ENCODE peak calls at places on chromosomes 7 and 10, in nine cellular contexts. W, P, G, Q, O, H, T, S and Y are unnamed samples.

GRCh38 chr10:127012071-127012768 is 107.0 kb downstream of the DOCK1 start:
- DNase-seq in W (no peak), P (no peak), G (no peak), Q (no peak), O (no peak), H (no peak), T (no peak), S (no peak), Y (no peak)

GRCh38 chr7:157250605-157251228 is 86.1 kb upstream of the DNAJB6 start:
- DNase-seq in W (peak), P (peak), G (no peak), Q (no peak), O (peak), H (no peak), T (peak), S (peak), Y (no peak)

GRCh38 chr7:100974021-100974420 is 4.7 kb downstream of the MUC12 start:
- DNase-seq in W (no peak), P (no peak), G (no peak), Q (no peak), O (peak), H (no peak), T (no peak), S (no peak), Y (no peak)

GRCh38 chr10:87670591-87670990 is 10.9 kb downstream of the PAPSS2 start:
- DNase-seq in W (no peak), P (no peak), G (no peak), Q (no peak), O (no peak), H (no peak), T (no peak), S (no peak), Y (no peak)

GRCh38 chr7:67918158-67918557 is 921.5 kb downstream of the TYW1 start:
- DNase-seq in W (no peak), P (no peak), G (no peak), Q (no peak), O (peak), H (no peak), T (no peak), S (no peak), Y (no peak)

GRCh38 chr10:104339469-104340098 is 1.3 kb upstream of the ITPRIP start:
- DNase-seq in W (peak), P (no peak), G (no peak), Q (peak), O (peak), H (peak), T (no peak), S (peak), Y (peak)

GRCh38 chr7:6385110-6385792 is 62.5 kb downstream of the DAGLB start:
- DNase-seq in W (no peak), P (peak), G (no peak), Q (peak), O (peak), H (no peak), T (no peak), S (no peak), Y (no peak)

GRCh38 chr7:121797283-121798037 is 75.5 kb upstream of the PTPRZ1 start:
- DNase-seq in W (no peak), P (no peak), G (no peak), Q (no peak), O (no peak), H (no peak), T (no peak), S (no peak), Y (no peak)

GRCh38 chr7:149180713-149181112 is 14.6 kb upstream of the ZNF282 start:
- DNase-seq in W (no peak), P (no peak), G (no peak), Q (no peak), O (no peak), H (no peak), T (no peak), S (no peak), Y (no peak)

GRCh38 chr10:63866075-63866746 is 345.0 kb downstream of the REEP3 start:
- DNase-seq in W (peak), P (peak), G (no peak), Q (peak), O (peak), H (peak), T (peak), S (peak), Y (peak)

GRCh38 chr7:2002561-2003450 is 229.9 kb downstream of the MAD1L1 start:
- DNase-seq in W (no peak), P (no peak), G (peak), Q (no peak), O (no peak), H (peak), T (no peak), S (no peak), Y (peak)

GRCh38 chr7:74587435-74588126 is 69.9 kb upstream of the GTF2I start:
- DNase-seq in W (peak), P (no peak), G (peak), Q (peak), O (peak), H (peak), T (peak), S (peak), Y (peak)
- TF ChIP-seq POLR2A in W (no peak), P (no peak), G (no peak), Q (no peak), O (no peak), H (no peak), T (no peak), S (no peak), Y (no peak)

DNA sequence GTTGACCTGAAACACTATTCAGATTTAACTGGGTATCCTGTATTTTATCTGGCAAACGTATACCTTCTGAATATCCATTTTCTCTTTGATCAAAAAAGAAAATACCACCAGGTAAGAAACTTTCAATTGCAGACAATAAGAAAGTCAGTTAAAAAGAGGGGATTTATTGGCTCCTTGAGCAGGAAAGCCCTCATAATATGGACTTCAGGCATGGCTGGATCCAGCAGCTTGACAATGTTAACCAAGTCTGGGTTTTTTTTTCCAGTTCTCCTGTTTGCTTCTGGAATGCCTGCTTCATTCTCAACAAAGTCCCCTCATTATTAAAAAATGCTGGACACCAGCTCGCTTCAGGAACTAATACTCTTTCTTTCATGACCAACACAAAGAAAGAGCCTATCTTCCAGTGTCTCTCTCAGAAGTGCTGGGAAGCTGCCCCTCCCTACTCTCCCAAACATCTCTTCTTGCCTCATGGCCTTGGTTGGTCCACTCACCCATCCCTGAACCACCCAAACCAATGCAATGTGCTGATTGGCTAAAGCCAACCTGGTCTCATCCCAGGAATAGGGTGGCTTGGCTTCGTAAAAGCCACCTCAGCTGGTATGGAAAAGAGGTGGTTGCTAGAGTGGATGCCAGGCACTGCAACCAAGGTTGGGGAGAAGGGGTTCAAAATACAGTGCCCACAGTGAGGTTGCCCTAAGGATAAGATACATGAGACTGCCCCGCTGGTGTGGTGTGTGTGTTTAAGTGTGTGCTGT is 30.6 kb upstream of the WDFY4 start:
- DNase-seq in W (no peak), P (no peak), G (no peak), Q (no peak), O (no peak), H (no peak), T (no peak), S (no peak), Y (no peak)
- TF ChIP-seq POLR2A in W (no peak), P (no peak), G (no peak), Q (no peak), O (no peak), H (no peak), T (no peak), S (no peak), Y (no peak)

GRCh38 chr7:134414109-134414508 is 44.8 kb downstream of the AKR1B1 start:
- DNase-seq in W (no peak), P (no peak), G (no peak), Q (no peak), O (no peak), H (no peak), T (no peak), S (no peak), Y (no peak)
- TF ChIP-seq POLR2A in W (no peak), P (no peak), G (no peak), Q (no peak), O (no peak), H (no peak), T (no peak), S (no peak), Y (no peak)

GRCh38 chr7:741850-742249 is 14.8 kb upstream of the PRKAR1B start:
- DNase-seq in W (no peak), P (no peak), G (no peak), Q (no peak), O (no peak), H (peak), T (no peak), S (no peak), Y (no peak)
- TF ChIP-seq POLR2A in W (no peak), P (no peak), G (no peak), Q (no peak), O (no peak), H (no peak), T (no peak), S (no peak), Y (no peak)

GRCh38 chr10:72260588-72261322 is 13.0 kb upstream of the DDIT4 start:
- DNase-seq in W (peak), P (no peak), G (peak), Q (peak), O (peak), H (peak), T (peak), S (peak), Y (peak)
- TF ChIP-seq POLR2A in W (peak), P (no peak), G (no peak), Q (peak), O (peak), H (peak), T (no peak), S (no peak), Y (peak)